ENCODE peak calls at places on chromosomes 16 and 17, in five cellular contexts. X, J, A, Q and D are unnamed samples.

GRCh38 chr16:50308237-50308965 is 42.0 kb downstream of the ADCY7 start:
- DNase-seq in A (no peak), J (peak), X (no peak), Q (no peak), D (no peak)

GRCh38 chr17:8965394-8966168 is at the start of gene PIK3R5:
- DNase-seq in Q (no peak), A (peak), J (no peak), X (no peak), D (no peak)

GRCh38 chr16:57892041-57892440 is 78.9 kb downstream of the CNGB1 start:
- DNase-seq in A (peak), Q (no peak), X (peak), J (no peak), D (no peak)

GRCh38 chr16:69138608-69139007 is 6.2 kb downstream of the UTP4 start:
- DNase-seq in X (no peak), Q (no peak), J (no peak), A (no peak), D (no peak)

GRCh38 chr17:17763136-17763535 is 73.7 kb downstream of the SREBF1 start:
- DNase-seq in Q (no peak), A (no peak), X (no peak), J (no peak), D (no peak)

GRCh38 chr17:16027708-16028584 is 28.3 kb downstream of the TTC19 start:
- DNase-seq in Q (no peak), A (peak), J (no peak), X (no peak), D (no peak)

GRCh38 chr16:3952342-3953131 is 72.0 kb upstream of the CREBBP start:
- DNase-seq in Q (peak), X (peak), J (peak), A (peak), D (no peak)

GRCh38 chr17:8376302-8377067 is at the start of gene KRABD2:
- DNase-seq in X (peak), A (peak), J (peak), Q (peak), D (peak)

GRCh38 chr16:48133455-48134226 is 22.2 kb downstream of the ABCC12 start:
- DNase-seq in A (no peak), Q (no peak), J (no peak), X (no peak), D (no peak)

GRCh38 chr16:4101421-4102275 is 14.6 kb downstream of the ADCY9 start:
- DNase-seq in Q (no peak), X (no peak), A (no peak), J (no peak), D (no peak)

GRCh38 chr17:1323336-1323735 is 43.9 kb downstream of the TRARG1 start:
- DNase-seq in X (no peak), A (no peak), Q (no peak), J (no peak), D (no peak)

GRCh38 chr16:11312718-11313492 is 31.8 kb upstream of the PRM1 start:
- DNase-seq in A (no peak), J (no peak), Q (no peak), X (no peak), D (peak)

GRCh38 chr17:64655704-64656103 is 6.4 kb downstream of the SMURF2 start:
- DNase-seq in A (no peak), Q (no peak), J (no peak), X (no peak), D (no peak)

GRCh38 chr17:38750312-38751121 is 2.0 kb upstream of the PSMB3 start:
- DNase-seq in J (no peak), Q (no peak), A (no peak), X (no peak), D (no peak)

GRCh38 chr16:21121150-21121549 is 29.5 kb downstream of the DNAH3 start:
- DNase-seq in J (no peak), Q (no peak), A (no peak), X (no peak), D (no peak)

GRCh38 chr16:25108054-25108453 is 3.5 kb upstream of the LCMT1 start:
- DNase-seq in X (peak), A (no peak), J (no peak), Q (no peak), D (no peak)

GRCh38 chr17:6681671-6682070 is 30.1 kb downstream of the C17orf100 start:
- DNase-seq in X (no peak), A (no peak), J (no peak), Q (no peak), D (no peak)

GRCh38 chr17:59707971-59708425 is 544 bp downstream of the VMP1 start:
- DNase-seq in X (no peak), A (no peak), Q (no peak), J (no peak), D (no peak)

GRCh38 chr16:57901480-57902069 is 69.4 kb downstream of the CNGB1 start:
- DNase-seq in X (no peak), J (no peak), A (no peak), Q (no peak), D (no peak)

GRCh38 chr17:72077326-72077960 is 43.4 kb upstream of the SOX9 start:
- DNase-seq in X (no peak), A (no peak), J (no peak), Q (no peak), D (no peak)

GRCh38 chr16:58365623-58366022 is 26.6 kb upstream of the GINS3 start:
- DNase-seq in Q (no peak), A (no peak), X (no peak), J (no peak), D (no peak)

GRCh38 chr16:52068447-52069074 is 478.4 kb downstream of the TOX3 start:
- DNase-seq in J (no peak), Q (no peak), A (no peak), X (peak), D (no peak)

GRCh38 chr17:66549731-66550207 is 247.4 kb downstream of the PRKCA start:
- DNase-seq in X (no peak), A (no peak), Q (no peak), J (no peak), D (no peak)

GRCh38 chr17:11608396-11608795 is 10.1 kb downstream of the DNAH9 start:
- DNase-seq in X (no peak), Q (no peak), J (peak), A (peak), D (no peak)

GRCh38 chr17:65385726-65386125 is 175.7 kb downstream of the AXIN2 start:
- DNase-seq in Q (no peak), X (no peak), A (no peak), J (no peak), D (no peak)

GRCh38 chr17:49209061-49209571 is 1.3 kb downstream of the GNGT2 start:
- DNase-seq in Q (no peak), X (peak), J (no peak), A (no peak), D (no peak)

GRCh38 chr16:70588565-70588964 is 57.8 kb upstream of the IL34 start:
- DNase-seq in X (no peak), A (no peak), Q (no peak), J (no peak), D (no peak)

GRCh38 chr16:28609631-28610594 is at the start of gene SULT1A1:
- DNase-seq in A (peak), Q (no peak), X (peak), J (peak), D (no peak)

GRCh38 chr17:31739300-31739699 is 119.7 kb downstream of the COPRS start:
- DNase-seq in A (no peak), Q (no peak), X (no peak), J (no peak), D (no peak)

GRCh38 chr16:47519037-47519436 is 57.9 kb downstream of the PHKB start:
- DNase-seq in X (no peak), Q (no peak), J (no peak), A (no peak), D (no peak)

GRCh38 chr16:78641463-78641862 is 542.0 kb downstream of the WWOX start:
- DNase-seq in A (no peak), Q (no peak), X (peak), J (no peak), D (no peak)

GRCh38 chr16:84320511-84320910 is 25.8 kb downstream of the WFDC1 start:
- DNase-seq in X (no peak), J (no peak), A (no peak), Q (no peak), D (no peak)

GRCh38 chr17:46870116-46870803 is 18.9 kb downstream of the WNT9B start:
- DNase-seq in Q (no peak), X (no peak), A (no peak), J (no peak), D (no peak)

GRCh38 chr17:33674685-33675084 is 381.6 kb upstream of the ASIC2 start:
- DNase-seq in X (peak), J (peak), Q (peak), A (peak), D (peak)

GRCh38 chr17:1800240-1800639 is 29.5 kb downstream of the SMYD4 start:
- DNase-seq in Q (no peak), J (no peak), X (no peak), A (no peak), D (no peak)

GRCh38 chr17:7837375-7838290 is 3.6 kb downstream of the KDM6B start:
- DNase-seq in J (no peak), X (no peak), A (no peak), Q (no peak), D (no peak)

GRCh38 chr16:9119795-9120194 is 28.4 kb downstream of the HAPSTR1 start:
- DNase-seq in Q (no peak), A (peak), X (no peak), J (peak), D (no peak)

DNA sequence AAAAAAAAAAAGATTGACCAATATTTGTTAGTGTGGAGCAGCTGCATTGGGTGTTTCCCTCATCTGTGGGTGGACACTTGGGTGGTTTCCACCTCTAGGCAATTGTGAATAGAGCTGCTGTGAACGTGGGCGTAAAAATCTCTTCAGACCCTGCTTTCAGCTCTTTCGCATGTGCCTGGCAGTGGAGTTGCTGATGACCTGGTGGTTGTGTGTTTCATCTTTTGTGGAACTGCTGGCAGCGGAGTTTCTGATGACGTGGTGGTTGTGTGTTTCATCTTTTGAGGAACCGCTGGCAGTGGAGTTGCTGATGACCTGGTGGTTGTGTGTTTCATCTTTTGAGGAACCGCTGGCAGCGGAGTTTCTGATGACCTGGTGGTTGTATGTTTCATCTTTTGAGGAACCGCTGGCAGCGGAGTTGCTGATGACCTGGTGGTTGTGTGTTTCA is 21.4 kb downstream of the ZC3H18 start:
- DNase-seq in A (peak), Q (no peak), X (no peak), J (peak), D (no peak)
- TF ChIP-seq CTCF in A (no peak), Q (no peak), X (no peak), J (no peak), D (no peak)

DNA sequence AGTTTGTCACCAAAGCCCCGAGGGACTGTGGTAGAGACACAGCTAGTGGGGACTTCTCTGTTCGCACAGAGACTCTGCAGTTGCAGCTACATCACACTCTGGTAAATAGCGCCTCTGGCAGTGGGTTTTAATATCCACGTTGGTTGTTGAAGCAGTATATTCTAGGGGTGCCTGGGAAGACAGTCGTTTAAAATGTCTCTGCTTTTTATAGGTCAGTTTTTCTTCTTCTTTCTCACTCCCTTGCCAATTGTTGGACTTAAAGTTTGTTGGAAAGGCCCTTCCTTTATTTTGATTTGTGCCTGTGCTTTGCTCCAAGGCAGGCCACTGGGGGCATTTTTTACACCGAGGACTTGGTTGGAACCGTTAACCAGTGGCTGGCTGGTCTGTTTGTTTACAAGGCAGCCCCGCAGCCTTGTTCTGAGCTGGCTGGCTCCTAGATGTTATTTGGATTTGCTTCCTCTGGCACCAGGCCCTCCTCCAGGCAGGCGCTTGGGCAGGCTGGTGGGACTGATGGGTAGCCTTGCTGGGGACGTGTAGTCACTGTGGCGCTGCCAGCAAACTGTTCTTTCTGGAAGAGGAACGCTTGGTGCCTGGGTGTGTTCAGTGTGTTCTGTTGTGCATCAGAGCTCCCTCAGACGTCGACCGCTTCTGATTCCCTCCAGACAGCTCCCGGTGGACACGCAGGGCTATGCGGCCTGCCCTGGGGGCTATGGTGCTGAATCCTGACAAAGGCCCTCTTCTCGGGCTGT is 218.2 kb upstream of the CHMP6 start:
- DNase-seq in A (peak), J (no peak), Q (peak), X (peak), D (no peak)
- TF ChIP-seq CTCF in A (no peak), J (no peak), Q (peak), X (peak), D (no peak)

GRCh38 chr17:80473701-80474100 is 2.7 kb downstream of the NPTX1 start:
- DNase-seq in A (no peak), X (no peak), Q (no peak), J (no peak), D (no peak)

GRCh38 chr17:80475949-80476876 is at the start of gene NPTX1:
- DNase-seq in X (peak), A (peak), Q (no peak), J (no peak), D (peak)

GRCh38 chr17:80472996-80473395 is 3.4 kb downstream of the NPTX1 start:
- DNase-seq in X (no peak), A (no peak), Q (no peak), J (no peak), D (no peak)

GRCh38 chr17:80474933-80475915 is 1.2 kb downstream of the NPTX1 start:
- DNase-seq in X (peak), A (no peak), J (no peak), Q (no peak), D (no peak)

DNA sequence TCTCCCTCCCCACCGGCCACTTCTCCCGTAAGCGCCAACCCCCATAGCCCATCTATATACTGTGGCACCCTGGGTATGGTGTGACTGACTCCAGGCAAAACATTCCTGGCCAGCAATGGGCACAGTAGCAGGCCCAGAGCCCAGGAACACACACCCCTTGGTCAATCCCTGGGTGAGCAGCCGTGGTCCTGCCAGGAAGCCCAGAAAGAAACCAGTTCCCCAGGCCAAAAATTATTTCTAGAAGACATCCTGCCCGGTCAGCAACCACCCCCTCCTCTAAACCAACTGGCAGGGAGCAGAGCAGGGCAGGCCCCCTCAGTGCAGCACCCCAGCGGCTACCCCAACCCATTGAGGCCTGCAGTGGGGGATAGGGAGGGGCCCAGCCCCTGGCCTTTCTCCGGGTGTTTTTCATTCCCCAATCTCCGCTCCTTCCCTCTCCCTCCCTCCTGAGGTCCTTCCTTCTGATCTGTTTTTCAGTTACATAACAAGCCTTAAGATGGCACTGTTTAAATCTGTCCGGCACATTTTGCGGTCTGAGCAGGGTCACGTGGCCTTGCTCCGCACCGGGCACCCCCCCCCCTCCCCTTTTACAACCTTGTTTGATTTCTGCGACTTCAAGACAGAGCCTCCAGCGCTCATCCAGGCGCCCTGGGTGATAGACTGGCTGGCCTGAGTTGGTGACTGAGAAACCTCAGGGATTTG is 2.0 kb downstream of the NPTX1 start:
- DNase-seq in Q (no peak), A (peak), X (peak), J (no peak), D (no peak)
- TF ChIP-seq CTCF in Q (no peak), A (no peak), X (peak), J (no peak), D (no peak)

GRCh38 chr17:75771334-75772281 is 6.6 kb upstream of the GALK1 start:
- DNase-seq in A (no peak), J (no peak), Q (no peak), X (no peak), D (no peak)
- TF ChIP-seq CTCF in A (no peak), J (no peak), Q (no peak), X (peak), D (no peak)

DNA sequence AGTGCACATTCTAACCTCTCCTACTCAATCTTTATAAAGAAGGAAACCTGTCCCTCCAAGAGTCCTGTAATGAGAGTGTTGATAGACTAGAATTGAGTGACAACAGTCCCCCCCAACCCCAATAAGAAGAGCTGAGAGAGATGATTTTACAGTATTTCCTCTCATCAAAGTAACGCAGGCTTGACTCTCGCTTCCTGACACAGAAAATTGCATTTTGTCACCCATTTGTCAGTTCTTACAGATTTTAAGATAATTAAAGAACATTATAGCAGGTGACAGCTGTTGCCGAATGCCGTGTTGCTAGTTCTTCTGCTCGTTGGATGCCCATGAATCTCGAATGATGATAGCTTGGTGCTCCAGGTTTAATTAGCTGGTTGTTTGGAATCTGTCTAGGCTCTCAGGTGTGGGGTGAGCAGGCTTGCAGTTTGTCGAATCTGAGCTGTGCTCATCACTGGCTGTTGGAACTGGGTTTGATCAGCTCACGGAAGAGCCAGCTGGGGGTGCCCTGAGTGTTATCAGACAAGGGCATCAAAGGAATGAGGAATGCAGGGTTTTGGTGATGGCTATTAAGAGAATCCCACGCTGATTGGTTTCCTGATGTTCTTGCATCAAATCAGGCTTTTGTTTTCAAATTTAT is 84.8 kb upstream of the CPHXL start:
- DNase-seq in Q (no peak), X (no peak), A (no peak), J (no peak), D (no peak)
- TF ChIP-seq CTCF in Q (no peak), X (no peak), A (no peak), J (no peak), D (no peak)

GRCh38 chr16:2092866-2093265 is 42.8 kb downstream of the PKD1 start:
- DNase-seq in X (no peak), Q (no peak), J (no peak), A (no peak), D (no peak)
- TF ChIP-seq CTCF in X (no peak), Q (no peak), J (no peak), A (no peak), D (no peak)